ENCODE peak calls at places on chromosome 4, in five cellular contexts. P, Q, B, Y and E are unnamed samples.

GRCh38 chr4:131499139-131499873 is 1649.8 kb upstream of the PCDH10 start:
- DNase-seq in P (no peak), Q (no peak), B (no peak), Y (no peak), E (no peak)

GRCh38 chr4:187064033-187064432 is 340.4 kb upstream of the FAT1 start:
- DNase-seq in P (no peak), Q (no peak), B (no peak), Y (no peak), E (no peak)

GRCh38 chr4:62434921-62435320 is 1234.8 kb downstream of the ADGRL3 start:
- DNase-seq in P (no peak), Q (no peak), B (no peak), Y (no peak), E (no peak)

GRCh38 chr4:163548481-163549243 is 54.2 kb downstream of the TMA16 start:
- DNase-seq in P (no peak), Q (peak; percentile 66), B (no peak), Y (peak; percentile 37), E (peak; percentile 42)

GRCh38 chr4:85747871-85748491 is 273.0 kb downstream of the ARHGAP24 start:
- DNase-seq in P (no peak), Q (peak; percentile 82), B (no peak), Y (peak; percentile 48), E (peak; percentile 63)

GRCh38 chr4:77697860-77698599 is 92.4 kb downstream of the CXCL13 start:
- DNase-seq in P (no peak), Q (peak; percentile 43), B (peak; percentile 53), Y (peak; percentile 13), E (peak; percentile 36)

GRCh38 chr4:42555828-42556227 is 101.1 kb downstream of the ATP8A1 start:
- DNase-seq in P (no peak), Q (no peak), B (no peak), Y (no peak), E (peak; percentile 22)

GRCh38 chr4:121656269-121656641 is 40.5 kb downstream of the ANXA5 start:
- DNase-seq in P (no peak), Q (peak; percentile 70), B (no peak), Y (peak; percentile 52), E (peak; percentile 50)

GRCh38 chr4:25441519-25442117 is 64.6 kb downstream of the ANAPC4 start:
- DNase-seq in P (peak; percentile 77), Q (peak; percentile 78), B (no peak), Y (peak; percentile 41), E (peak; percentile 31)

GRCh38 chr4:128782076-128782715 is 27.3 kb upstream of the JADE1 start:
- DNase-seq in P (no peak), Q (no peak), B (peak; percentile 35), Y (peak; percentile 27), E (no peak)

DNA sequence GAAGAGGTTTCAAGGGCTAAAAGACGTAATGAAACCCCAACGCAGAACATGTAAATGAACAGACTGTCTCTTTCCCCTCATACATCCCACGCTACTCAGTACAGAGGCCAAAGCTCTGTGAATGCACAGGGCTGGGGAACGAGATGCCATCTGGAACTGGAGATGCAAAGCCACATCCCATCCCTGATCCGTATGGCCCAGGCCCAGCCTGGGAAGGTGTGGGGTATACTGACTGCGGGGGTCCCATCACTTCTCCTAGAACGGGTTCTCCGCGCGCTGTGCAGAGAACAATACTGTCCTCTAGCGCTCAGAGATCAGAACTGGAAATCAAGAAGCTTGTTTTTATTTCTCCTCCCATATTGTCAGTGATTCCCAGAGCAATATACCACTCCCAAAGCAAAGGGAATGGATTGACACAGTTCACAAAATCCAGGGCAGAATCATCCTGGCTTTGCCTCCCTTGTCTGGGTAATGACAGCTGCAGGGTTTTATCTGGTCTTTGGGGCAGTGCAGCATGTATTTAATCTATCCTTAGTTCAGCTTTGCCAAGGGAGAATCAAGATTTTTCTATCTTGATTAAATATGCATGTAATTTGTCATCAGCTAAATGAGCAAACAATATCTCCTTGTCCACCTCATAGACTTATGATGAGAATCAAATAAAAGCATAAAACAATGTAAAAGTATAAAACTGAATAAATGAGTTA is 47.3 kb upstream of the TLR3 start:
- DNase-seq in P (no peak), Q (peak; percentile 71), B (no peak), Y (peak; percentile 78), E (no peak)
- TF ChIP-seq CTCF in P (peak; percentile 77), Q (peak; percentile 95), B (peak; percentile 31), Y (peak; percentile 100), E (peak; percentile 89)

GRCh38 chr4:108135549-108136209 is 33.1 kb downstream of the LEF1 start:
- DNase-seq in P (no peak), Q (no peak), B (no peak), Y (no peak), E (no peak)
- H3K4me3 ChIP-seq in P (no peak overlapping the region), Q (no peak overlapping the region), B (no peak overlapping the region), Y (no peak overlapping the region), E (no peak overlapping the region)

GRCh38 chr4:184117662-184118199 is 99.9 kb downstream of the ENPP6 start:
- DNase-seq in P (peak; percentile 56), Q (no peak), B (no peak), Y (no peak), E (no peak)

GRCh38 chr4:184115399-184115798 is 102.3 kb downstream of the ENPP6 start:
- DNase-seq in P (no peak), Q (no peak), B (no peak), Y (no peak), E (no peak)

GRCh38 chr4:184112006-184112550 is 105.6 kb downstream of the ENPP6 start:
- DNase-seq in P (no peak), Q (no peak), B (no peak), Y (no peak), E (no peak)

GRCh38 chr4:184111433-184111832 is 106.2 kb downstream of the ENPP6 start:
- DNase-seq in P (no peak), Q (no peak), B (no peak), Y (no peak), E (no peak)

DNA sequence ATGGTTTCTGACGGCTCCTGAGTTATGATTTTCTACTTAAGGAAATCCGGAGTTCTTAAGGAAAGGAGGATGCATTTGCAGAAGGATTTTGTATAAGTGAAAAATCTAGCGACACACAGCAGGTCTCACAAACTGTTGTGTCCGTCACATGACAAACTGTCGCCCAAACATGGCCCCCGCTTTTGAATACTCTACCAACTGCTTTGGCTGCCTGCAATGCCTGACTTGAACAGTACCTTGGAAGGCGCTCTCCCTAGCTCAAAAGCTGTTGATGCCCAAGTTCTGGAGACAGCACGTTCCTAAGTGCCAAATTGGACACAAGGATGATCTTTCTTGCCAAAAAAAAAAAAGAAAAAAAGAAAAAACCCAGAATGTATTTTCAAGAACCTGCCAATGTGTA is 103.2 kb downstream of the ENPP6 start:
- DNase-seq in P (no peak), Q (no peak), B (no peak), Y (no peak), E (no peak)
- TF ChIP-seq CTCF in P (no peak), Q (no peak), B (no peak), Y (no peak), E (no peak)

GRCh38 chr4:82560853-82561744 is 689 bp downstream of the TMEM150C start:
- DNase-seq in P (no peak), Q (no peak), B (no peak), Y (peak; percentile 24), E (no peak)
- H3K4me3 ChIP-seq in P (peak overlapping the region; percentile 42), Q (peak overlapping the region; percentile 33), B (peak overlapping the region; percentile 54), Y (peak overlapping the region; percentile 43), E (no peak overlapping the region)

DNA sequence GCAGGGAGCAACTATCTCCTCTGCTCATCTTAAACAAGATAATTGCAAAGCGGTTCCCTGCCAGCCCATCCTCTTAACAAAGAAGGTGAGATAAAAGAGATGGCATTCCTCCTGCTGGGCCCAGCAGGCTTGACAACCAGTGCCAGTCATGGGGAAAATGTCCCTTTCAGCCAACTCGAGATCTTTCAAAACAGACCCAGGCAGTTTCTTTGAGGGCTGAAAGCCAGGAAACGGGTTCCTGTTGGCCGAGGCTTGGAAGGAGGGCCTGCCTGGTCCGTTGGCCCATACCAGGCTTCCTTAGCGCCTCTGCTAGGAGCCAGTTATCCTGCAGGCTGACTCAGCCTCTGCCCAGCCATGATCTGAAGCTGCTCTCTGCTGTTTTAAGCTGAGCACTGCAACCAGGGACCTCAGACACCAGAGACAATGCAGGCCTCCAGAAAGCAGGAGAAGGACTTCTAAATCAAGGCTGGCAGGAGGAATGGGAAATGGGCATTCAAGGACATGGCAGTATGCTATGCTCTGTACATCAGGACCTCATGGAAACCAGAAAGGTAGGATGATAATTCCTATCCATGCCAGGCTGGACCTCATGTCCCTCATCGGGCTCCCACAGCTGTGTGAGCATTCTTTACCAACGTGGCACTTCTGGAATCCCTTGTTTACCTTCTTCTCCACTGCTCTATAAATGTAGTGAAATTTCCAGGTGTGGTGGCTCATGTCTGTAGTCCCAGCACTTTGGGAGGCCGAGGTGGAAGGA is 42.4 kb upstream of the SLC2A9 start:
- DNase-seq in P (no peak), Q (peak; percentile 63), B (peak; percentile 41), Y (peak; percentile 64), E (peak; percentile 76)
- TF ChIP-seq CTCF in P (peak; percentile 65), Q (peak; percentile 91), B (peak; percentile 62), Y (peak; percentile 74), E (peak; percentile 86)

DNA sequence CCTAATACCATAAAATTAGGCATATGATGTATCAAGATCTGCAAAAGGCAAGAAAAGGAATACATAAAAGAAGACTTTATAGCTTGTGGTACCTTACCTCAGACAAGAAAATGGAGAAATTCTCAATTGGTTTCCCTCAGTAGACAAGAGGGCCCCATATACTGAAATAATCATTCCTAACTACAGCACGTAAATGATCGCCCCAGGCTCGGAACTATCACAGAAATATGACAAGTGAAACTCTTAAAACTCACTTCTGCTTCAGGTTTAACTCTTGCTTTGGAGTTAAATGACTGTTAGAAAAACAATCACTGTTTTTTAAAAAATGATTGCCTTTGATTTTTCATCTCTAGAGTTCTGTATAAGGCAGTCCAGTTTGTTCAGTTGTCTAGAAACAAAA is 38.6 kb upstream of the NAP1L5 start:
- DNase-seq in P (no peak), Q (no peak), B (no peak), Y (no peak), E (no peak)
- H3K4me3 ChIP-seq in P (no peak overlapping the region), Q (no peak overlapping the region), B (no peak overlapping the region), Y (no peak overlapping the region), E (no peak overlapping the region)